ENCODE peak calls at places on chromosomes 12 and 14, in ten cellular contexts. H is hippocampal formation; R is cardiac muscle cell; O is GM12865; W is NCI-H1694; T is EL; J is activated CD8-positive, alpha-beta memory T cell treated with anti-CD3 and anti-CD28 coated beads, Interleukin-2, amount 50 U/mL, for 4 hours; F is HFF-Myc; Y is astrocyte of the cerebellum; A is Calu3. S is an unnamed sample.

GRCh38 chr12:131118366-131118765 is 164.7 kb downstream of the ADGRD1 start:
- DNase-seq in H (no peak), R (no peak), O (no peak), W (no peak), T (no peak), J (no peak), F (no peak), Y (no peak), A (no peak), S (no peak)

GRCh38 chr14:105876829-105877228 is 350.4 kb downstream of the TMEM121 start:
- DNase-seq in H (no peak), R (no peak), O (no peak), W (no peak), T (no peak), J (peak), F (no peak), Y (no peak), A (no peak), S (no peak)

GRCh38 chr14:89129570-89129969 is 287.5 kb downstream of the FOXN3 start:
- DNase-seq in H (no peak), R (no peak), O (no peak), W (no peak), T (no peak), J (no peak), F (no peak), Y (no peak), A (no peak), S (no peak)

GRCh38 chr12:26817183-26817591 is 15.8 kb downstream of the ITPR2 start:
- DNase-seq in H (no peak), R (no peak), O (peak), W (no peak), T (no peak), J (no peak), F (no peak), Y (no peak), A (no peak), S (no peak)

GRCh38 chr12:2893007-2893406 is 2.3 kb downstream of the TULP3 start:
- DNase-seq in H (no peak), R (no peak), O (no peak), W (no peak), T (peak), J (no peak), F (peak), Y (no peak), A (no peak), S (peak)

GRCh38 chr14:88189040-88189839 is 133.8 kb downstream of the KCNK10 start:
- DNase-seq in H (peak), R (peak), O (peak), W (peak), T (peak), J (peak), F (peak), Y (peak), A (peak), S (peak)

GRCh38 chr12:78018939-78019338 is 188.2 kb downstream of the NAV3 start:
- DNase-seq in H (no peak), R (no peak), O (no peak), W (no peak), T (no peak), J (no peak), F (no peak), Y (no peak), A (no peak), S (no peak)

GRCh38 chr12:19834596-19834995 is 395.3 kb downstream of the AEBP2 start:
- DNase-seq in H (no peak), R (no peak), O (no peak), W (no peak), T (no peak), J (no peak), F (no peak), Y (no peak), A (no peak), S (no peak)

GRCh38 chr14:101563352-101563653 is 2.0 kb downstream of the DIO3 start:
- DNase-seq in H (no peak), R (no peak), O (no peak), W (no peak), T (no peak), J (no peak), F (no peak), Y (no peak), A (no peak), S (no peak)

GRCh38 chr12:65163755-65164154 is 5.6 kb upstream of the LEMD3 start:
- DNase-seq in H (no peak), R (no peak), O (peak), W (no peak), T (no peak), J (no peak), F (no peak), Y (no peak), A (no peak), S (no peak)

GRCh38 chr12:102021540-102022246 is 40.1 kb downstream of the WASHC3 start:
- DNase-seq in H (no peak), R (no peak), O (no peak), W (no peak), T (no peak), J (no peak), F (no peak), Y (no peak), A (no peak), S (no peak)

GRCh38 chr14:65336191-65336591 is 76.3 kb upstream of the FUT8 start:
- DNase-seq in H (no peak), R (no peak), O (peak), W (no peak), T (peak), J (peak), F (no peak), Y (no peak), A (no peak), S (no peak)

GRCh38 chr12:57005980-57006808 is at the start of gene ZBTB39:
- DNase-seq in H (peak), R (peak), O (peak), W (no peak), T (peak), J (peak), F (no peak), Y (no peak), A (peak), S (peak)

GRCh38 chr14:103155013-103155412 is 31.8 kb downstream of the TNFAIP2 start:
- DNase-seq in H (no peak), R (no peak), O (peak), W (no peak), T (peak), J (no peak), F (no peak), Y (no peak), A (peak), S (no peak)

GRCh38 chr12:15601210-15601800 is 187.9 kb downstream of the EPS8 start:
- DNase-seq in H (no peak), R (no peak), O (no peak), W (no peak), T (peak), J (no peak), F (no peak), Y (peak), A (peak), S (peak)

GRCh38 chr12:42945927-42946326 is 356.4 kb upstream of the PRICKLE1 start:
- DNase-seq in H (no peak), R (no peak), O (no peak), W (no peak), T (no peak), J (no peak), F (no peak), Y (no peak), A (no peak), S (no peak)

GRCh38 chr12:94070520-94070919 is 77.9 kb upstream of the PLXNC1 start:
- DNase-seq in H (no peak), R (no peak), O (no peak), W (no peak), T (no peak), J (no peak), F (no peak), Y (no peak), A (no peak), S (no peak)

GRCh38 chr14:101315802-101316296 is 245.4 kb upstream of the DIO3 start:
- DNase-seq in H (no peak), R (no peak), O (no peak), W (no peak), T (no peak), J (no peak), F (no peak), Y (no peak), A (peak), S (peak)

GRCh38 chr12:80714055-80714454 is 2.7 kb upstream of the MYF5 start:
- DNase-seq in H (no peak), R (peak), O (no peak), W (no peak), T (no peak), J (no peak), F (no peak), Y (no peak), A (no peak), S (no peak)

GRCh38 chr14:68825729-68826128 is 32.9 kb upstream of the ZFP36L1 start:
- DNase-seq in H (no peak), R (no peak), O (no peak), W (no peak), T (no peak), J (no peak), F (no peak), Y (no peak), A (no peak), S (no peak)

GRCh38 chr12:107277850-107278249 is 184.5 kb upstream of the CRY1 start:
- DNase-seq in H (no peak), R (no peak), O (no peak), W (no peak), T (peak), J (no peak), F (no peak), Y (peak), A (no peak), S (peak)

GRCh38 chr14:63857467-63858030 is 4.7 kb downstream of the SYNE2 start:
- DNase-seq in H (no peak), R (no peak), O (no peak), W (no peak), T (peak), J (no peak), F (no peak), Y (no peak), A (no peak), S (peak)

GRCh38 chr12:64390275-64390851 is at the start of gene C12orf56:
- DNase-seq in H (no peak), R (peak), O (no peak), W (no peak), T (peak), J (no peak), F (no peak), Y (no peak), A (peak), S (peak)

GRCh38 chr12:106331594-106331993 is 26.0 kb upstream of the POLR3B start:
- DNase-seq in H (no peak), R (no peak), O (no peak), W (no peak), T (no peak), J (no peak), F (no peak), Y (no peak), A (no peak), S (no peak)

GRCh38 chr14:71143391-71144290 is 236.4 kb downstream of the PCNX1 start:
- DNase-seq in H (no peak), R (no peak), O (no peak), W (no peak), T (peak), J (peak), F (no peak), Y (no peak), A (no peak), S (peak)

GRCh38 chr14:29721586-29721985 is 206.1 kb downstream of the PRKD1 start:
- DNase-seq in H (no peak), R (no peak), O (no peak), W (no peak), T (no peak), J (no peak), F (no peak), Y (no peak), A (no peak), S (no peak)

GRCh38 chr14:31561155-31561846 is at the start of gene NUBPL:
- DNase-seq in H (peak), R (peak), O (peak), W (peak), T (peak), J (peak), F (peak), Y (peak), A (peak), S (peak)

GRCh38 chr12:113130457-113131135 is 5.0 kb downstream of the RASAL1 start:
- DNase-seq in H (peak), R (no peak), O (no peak), W (no peak), T (no peak), J (no peak), F (no peak), Y (no peak), A (peak), S (peak)

GRCh38 chr14:74571441-74571841 is 40.6 kb downstream of the LTBP2 start:
- DNase-seq in H (no peak), R (no peak), O (no peak), W (no peak), T (peak), J (no peak), F (no peak), Y (no peak), A (no peak), S (peak)

GRCh38 chr12:42372154-42372791 is 46.3 kb downstream of the PPHLN1 start:
- DNase-seq in H (no peak), R (peak), O (peak), W (peak), T (peak), J (peak), F (peak), Y (peak), A (peak), S (peak)

GRCh38 chr14:101823511-101824120 is 62.1 kb downstream of the PPP2R5C start:
- DNase-seq in H (no peak), R (no peak), O (peak), W (no peak), T (no peak), J (peak), F (no peak), Y (no peak), A (no peak), S (no peak)

GRCh38 chr12:67698711-67699603 is 50.4 kb downstream of the DYRK2 start:
- DNase-seq in H (no peak), R (no peak), O (peak), W (no peak), T (peak), J (peak), F (no peak), Y (no peak), A (no peak), S (peak)

GRCh38 chr12:107223816-107224215 is 130.5 kb upstream of the CRY1 start:
- DNase-seq in H (no peak), R (no peak), O (no peak), W (no peak), T (peak), J (no peak), F (no peak), Y (no peak), A (no peak), S (no peak)

GRCh38 chr12:108313609-108314331 is 25.3 kb downstream of the CMKLR1 start:
- DNase-seq in H (no peak), R (peak), O (peak), W (no peak), T (no peak), J (no peak), F (no peak), Y (no peak), A (no peak), S (peak)

GRCh38 chr12:131755305-131756113 is 44.6 kb downstream of the SFSWAP start:
- DNase-seq in H (no peak), R (peak), O (peak), W (no peak), T (peak), J (no peak), F (no peak), Y (no peak), A (no peak), S (peak)

GRCh38 chr14:71478542-71478941 is 453.7 kb upstream of the RGS6 start:
- DNase-seq in H (no peak), R (no peak), O (peak), W (no peak), T (peak), J (no peak), F (no peak), Y (peak), A (no peak), S (peak)

GRCh38 chr14:77889971-77890442 is 90.1 kb downstream of the ADCK1 start:
- DNase-seq in H (no peak), R (no peak), O (no peak), W (no peak), T (peak), J (no peak), F (no peak), Y (peak), A (no peak), S (peak)

S was measured in Daoy.